ENCODE peak calls at places on chromosomes 11 and 22, in five cellular contexts. One of them, this sample, is unnamed.

GRCh38 chr22:30288414-30289125 is 735 bp downstream of the CASTOR1 start:
- DNase-seq in mesendoderm: peak
- DNase-seq in colonic mucosa: no peak
- DNase-seq in NT2/D1: no peak
- DNase-seq in IMR-90: no peak
- DNase-seq in this sample: no peak

GRCh38 chr22:48939441-48940265 is 888.0 kb downstream of the BRD1 start:
- DNase-seq in mesendoderm: no peak
- DNase-seq in colonic mucosa: peak
- DNase-seq in NT2/D1: no peak
- DNase-seq in IMR-90: no peak
- DNase-seq in this sample: no peak

GRCh38 chr11:10858505-10859360 is 880 bp upstream of the ZBED5 start:
- DNase-seq in mesendoderm: peak
- DNase-seq in colonic mucosa: peak
- DNase-seq in NT2/D1: peak
- DNase-seq in IMR-90: peak
- DNase-seq in this sample: no peak

GRCh38 chr11:16365456-16366355 is 9.4 kb upstream of the SOX6 start:
- DNase-seq in mesendoderm: no peak
- DNase-seq in colonic mucosa: no peak
- DNase-seq in NT2/D1: no peak
- DNase-seq in IMR-90: peak
- DNase-seq in this sample: no peak

GRCh38 chr11:15223318-15223717 is 108.6 kb downstream of the INSC start:
- DNase-seq in mesendoderm: no peak
- DNase-seq in colonic mucosa: no peak
- DNase-seq in NT2/D1: no peak
- DNase-seq in IMR-90: peak
- DNase-seq in this sample: no peak

GRCh38 chr22:36339171-36340065 is 48.3 kb downstream of the MYH9 start:
- DNase-seq in mesendoderm: no peak
- DNase-seq in colonic mucosa: no peak
- DNase-seq in NT2/D1: no peak
- DNase-seq in IMR-90: peak
- DNase-seq in this sample: no peak

GRCh38 chr11:57560146-57560545 is 7.3 kb downstream of the UBE2L6 start:
- DNase-seq in mesendoderm: no peak
- DNase-seq in colonic mucosa: no peak
- DNase-seq in NT2/D1: no peak
- DNase-seq in IMR-90: no peak
- DNase-seq in this sample: no peak

GRCh38 chr22:40975346-40975745 is 24.2 kb downstream of the RBX1 start:
- DNase-seq in mesendoderm: no peak
- DNase-seq in colonic mucosa: no peak
- DNase-seq in NT2/D1: no peak
- DNase-seq in IMR-90: no peak
- DNase-seq in this sample: no peak

GRCh38 chr22:22391543-22391942 is 117.0 kb downstream of the ZNF280B start:
- DNase-seq in mesendoderm: no peak
- DNase-seq in colonic mucosa: no peak
- DNase-seq in NT2/D1: no peak
- DNase-seq in IMR-90: no peak
- DNase-seq in this sample: no peak

GRCh38 chr22:43207849-43208702 is 21.1 kb upstream of the TTLL12 start:
- DNase-seq in mesendoderm: no peak
- DNase-seq in colonic mucosa: no peak
- DNase-seq in NT2/D1: no peak
- DNase-seq in IMR-90: no peak
- DNase-seq in this sample: no peak

GRCh38 chr11:7544021-7544420 is 30.2 kb downstream of the PPFIBP2 start:
- DNase-seq in mesendoderm: no peak
- DNase-seq in colonic mucosa: no peak
- DNase-seq in NT2/D1: no peak
- DNase-seq in IMR-90: no peak
- DNase-seq in this sample: no peak

GRCh38 chr11:11416502-11416901 is 63.5 kb upstream of the CSNK2A3 start:
- DNase-seq in mesendoderm: no peak
- DNase-seq in colonic mucosa: no peak
- DNase-seq in NT2/D1: no peak
- DNase-seq in IMR-90: peak
- DNase-seq in this sample: no peak

GRCh38 chr22:38309614-38310517 is 7.4 kb downstream of the CSNK1E start:
- DNase-seq in mesendoderm: no peak
- DNase-seq in colonic mucosa: no peak
- DNase-seq in NT2/D1: no peak
- DNase-seq in IMR-90: no peak
- DNase-seq in this sample: no peak

GRCh38 chr22:42320463-42321416 is 50.3 kb upstream of the TCF20 start:
- DNase-seq in mesendoderm: no peak
- DNase-seq in colonic mucosa: peak
- DNase-seq in NT2/D1: no peak
- DNase-seq in IMR-90: no peak
- DNase-seq in this sample: no peak

GRCh38 chr11:64286801-64287159 is 1.1 kb downstream of the GPR137 start:
- DNase-seq in mesendoderm: no peak
- DNase-seq in colonic mucosa: no peak
- DNase-seq in NT2/D1: no peak
- DNase-seq in IMR-90: no peak
- DNase-seq in this sample: no peak

GRCh38 chr11:68145120-68145866 is 24.1 kb upstream of the CHKA start:
- DNase-seq in mesendoderm: no peak
- DNase-seq in colonic mucosa: no peak
- DNase-seq in NT2/D1: no peak
- DNase-seq in IMR-90: no peak
- DNase-seq in this sample: no peak

GRCh38 chr11:94602430-94603372 is 35.5 kb downstream of the PIWIL4 start:
- DNase-seq in mesendoderm: peak
- DNase-seq in colonic mucosa: no peak
- DNase-seq in NT2/D1: peak
- DNase-seq in IMR-90: peak
- DNase-seq in this sample: no peak

GRCh38 chr11:47991894-47992293 is 11.5 kb downstream of the PTPRJ start:
- DNase-seq in mesendoderm: no peak
- DNase-seq in colonic mucosa: no peak
- DNase-seq in NT2/D1: no peak
- DNase-seq in IMR-90: no peak
- DNase-seq in this sample: no peak

GRCh38 chr11:116507016-116507415 is 265.8 kb downstream of the BUD13 start:
- DNase-seq in mesendoderm: no peak
- DNase-seq in colonic mucosa: no peak
- DNase-seq in NT2/D1: no peak
- DNase-seq in IMR-90: no peak
- DNase-seq in this sample: no peak

GRCh38 chr22:30856699-30857098 is 111.9 kb downstream of the MORC2 start:
- DNase-seq in mesendoderm: no peak
- DNase-seq in colonic mucosa: peak
- DNase-seq in NT2/D1: no peak
- DNase-seq in IMR-90: no peak
- DNase-seq in this sample: no peak

GRCh38 chr22:40009231-40009769 is 14.5 kb downstream of the FAM83F start:
- DNase-seq in mesendoderm: peak
- DNase-seq in colonic mucosa: peak
- DNase-seq in NT2/D1: peak
- DNase-seq in IMR-90: peak
- DNase-seq in this sample: no peak

GRCh38 chr11:122113836-122114235 is 2.2 kb downstream of the BLID start:
- DNase-seq in mesendoderm: no peak
- DNase-seq in colonic mucosa: no peak
- DNase-seq in NT2/D1: no peak
- DNase-seq in IMR-90: peak
- DNase-seq in this sample: no peak

GRCh38 chr22:47195156-47195675 is 432.8 kb downstream of the TBC1D22A start:
- DNase-seq in mesendoderm: no peak
- DNase-seq in colonic mucosa: peak
- DNase-seq in NT2/D1: no peak
- DNase-seq in IMR-90: no peak
- DNase-seq in this sample: no peak

GRCh38 chr11:104106136-104106754 is 57.7 kb downstream of the PDGFD start:
- DNase-seq in mesendoderm: no peak
- DNase-seq in colonic mucosa: no peak
- DNase-seq in NT2/D1: no peak
- DNase-seq in IMR-90: peak
- DNase-seq in this sample: no peak

GRCh38 chr22:23419931-23420330 is 160.2 kb downstream of the IGLL1 start:
- DNase-seq in mesendoderm: no peak
- DNase-seq in colonic mucosa: no peak
- DNase-seq in NT2/D1: no peak
- DNase-seq in IMR-90: no peak
- DNase-seq in this sample: no peak

GRCh38 chr22:37604875-37605274 is 3.8 kb upstream of the GGA1 start:
- DNase-seq in mesendoderm: no peak
- DNase-seq in colonic mucosa: peak
- DNase-seq in NT2/D1: no peak
- DNase-seq in IMR-90: no peak
- DNase-seq in this sample: no peak

GRCh38 chr11:118401880-118402590 is 629 bp downstream of the ATP5MG start:
- DNase-seq in mesendoderm: peak
- DNase-seq in colonic mucosa: no peak
- DNase-seq in NT2/D1: no peak
- DNase-seq in IMR-90: peak
- DNase-seq in this sample: no peak

GRCh38 chr11:59801981-59802638 is 8.5 kb downstream of the MRPL16 start:
- DNase-seq in mesendoderm: peak
- DNase-seq in colonic mucosa: no peak
- DNase-seq in NT2/D1: no peak
- DNase-seq in IMR-90: peak
- DNase-seq in this sample: no peak

GRCh38 chr11:68007498-68008380 is 2.4 kb upstream of the ALDH3B1 start:
- DNase-seq in mesendoderm: no peak
- DNase-seq in colonic mucosa: no peak
- DNase-seq in NT2/D1: no peak
- DNase-seq in IMR-90: no peak
- DNase-seq in this sample: no peak

GRCh38 chr22:46761017-46761416 is 1.4 kb upstream of the TBC1D22A start:
- DNase-seq in mesendoderm: no peak
- DNase-seq in colonic mucosa: no peak
- DNase-seq in NT2/D1: no peak
- DNase-seq in IMR-90: no peak
- DNase-seq in this sample: no peak

GRCh38 chr22:47597041-47597440 is 834.6 kb downstream of the TBC1D22A start:
- DNase-seq in mesendoderm: no peak
- DNase-seq in colonic mucosa: no peak
- DNase-seq in NT2/D1: no peak
- DNase-seq in IMR-90: no peak
- DNase-seq in this sample: no peak

GRCh38 chr11:121067453-121067852 is 33.6 kb upstream of the TECTA start:
- DNase-seq in mesendoderm: no peak
- DNase-seq in colonic mucosa: no peak
- DNase-seq in NT2/D1: no peak
- DNase-seq in IMR-90: peak
- DNase-seq in this sample: no peak

GRCh38 chr11:66388746-66389386 is 17.3 kb upstream of the SLC29A2 start:
- DNase-seq in mesendoderm: peak
- DNase-seq in colonic mucosa: peak
- DNase-seq in NT2/D1: peak
- DNase-seq in IMR-90: peak
- DNase-seq in this sample: no peak

DNA sequence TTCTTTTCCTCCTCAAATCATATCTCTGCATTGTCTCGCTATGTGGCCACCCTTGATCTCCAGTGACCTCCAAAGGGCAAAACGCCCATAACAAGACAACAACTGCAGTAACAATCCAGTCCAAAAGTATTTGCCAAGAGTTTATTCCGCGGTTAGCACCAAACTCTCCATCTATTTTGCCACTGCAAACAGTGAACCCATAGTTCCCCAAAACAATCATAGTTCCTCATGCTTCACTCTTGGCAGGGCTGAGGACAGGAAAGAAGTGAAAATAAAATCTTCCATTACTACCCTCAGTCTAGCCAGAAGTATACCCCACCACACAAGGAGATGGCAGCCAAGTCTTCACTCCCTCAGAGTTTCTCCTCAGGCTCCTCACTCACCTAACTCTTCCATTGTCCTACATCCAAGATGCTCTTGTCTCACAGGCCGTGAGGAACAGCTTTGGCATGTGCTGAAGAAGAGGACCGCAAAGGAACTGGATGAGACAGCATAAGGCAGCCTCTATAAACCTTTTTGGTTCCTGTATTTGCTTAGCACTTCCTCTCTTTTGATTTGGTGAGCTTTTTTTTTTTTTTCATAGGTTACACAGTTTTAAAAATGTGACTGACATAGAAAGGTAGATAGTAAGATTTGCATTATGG is at the start of gene LPXN:
- DNase-seq in mesendoderm: no peak
- DNase-seq in colonic mucosa: no peak
- DNase-seq in NT2/D1: no peak
- DNase-seq in IMR-90: peak
- DNase-seq in this sample: no peak
- H3K9ac ChIP-seq in mesendoderm: no peak
- H3K9ac ChIP-seq in colonic mucosa: peak
- H3K9ac ChIP-seq in NT2/D1: peak
- H3K9ac ChIP-seq in IMR-90: peak
- H3K9ac ChIP-seq in this sample: peak

GRCh38 chr22:25816522-25817059 is 74.6 kb downstream of the MYO18B start:
- DNase-seq in mesendoderm: no peak
- DNase-seq in colonic mucosa: no peak
- DNase-seq in NT2/D1: no peak
- DNase-seq in IMR-90: no peak
- DNase-seq in this sample: no peak
- H3K9ac ChIP-seq in mesendoderm: no peak
- H3K9ac ChIP-seq in colonic mucosa: no peak
- H3K9ac ChIP-seq in NT2/D1: no peak
- H3K9ac ChIP-seq in IMR-90: no peak
- H3K9ac ChIP-seq in this sample: no peak

DNA sequence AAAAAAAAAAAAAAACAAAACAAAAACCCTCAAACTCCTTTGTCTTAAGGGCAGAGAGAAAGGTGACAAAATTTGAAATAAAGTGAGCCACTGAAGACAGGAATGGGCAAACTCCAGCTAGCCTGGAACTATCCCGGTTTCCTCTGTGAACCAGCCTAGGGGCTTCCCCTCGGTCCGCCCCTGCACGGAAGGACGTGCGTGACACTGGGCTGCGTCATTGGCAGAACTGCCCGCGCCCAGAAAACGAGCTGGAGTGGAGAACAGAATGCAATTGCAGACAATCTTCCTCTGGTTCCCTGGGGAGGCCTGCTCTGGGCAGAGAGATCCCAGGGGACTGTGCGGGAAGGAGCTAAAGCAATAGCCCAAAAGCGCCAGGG is 628 bp downstream of the RAB38 start:
- DNase-seq in mesendoderm: peak
- DNase-seq in colonic mucosa: peak
- DNase-seq in NT2/D1: no peak
- DNase-seq in IMR-90: peak
- DNase-seq in this sample: peak
- H3K9ac ChIP-seq in mesendoderm: peak
- H3K9ac ChIP-seq in colonic mucosa: peak
- H3K9ac ChIP-seq in NT2/D1: peak
- H3K9ac ChIP-seq in IMR-90: peak
- H3K9ac ChIP-seq in this sample: no peak

DNA sequence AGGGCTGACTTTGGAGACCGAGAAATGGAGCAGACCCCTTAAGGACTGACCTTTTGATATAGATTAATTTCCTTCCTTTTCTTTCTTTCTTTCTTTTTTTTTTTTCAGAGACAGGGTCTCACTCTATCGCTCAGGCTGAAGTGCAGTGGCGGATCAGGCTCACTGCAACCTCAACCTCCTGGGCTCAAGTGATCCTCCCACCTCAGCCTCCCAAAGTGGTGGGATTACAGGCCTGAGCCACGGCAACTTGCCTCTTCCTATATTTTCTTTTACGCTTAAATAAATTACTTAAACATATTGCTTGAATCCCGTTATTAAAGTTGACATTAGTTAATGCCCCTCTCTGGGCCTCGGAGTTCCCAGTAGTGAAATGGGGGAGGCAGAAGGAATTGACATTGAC is 350 bp upstream of the KCTD14 start:
- DNase-seq in mesendoderm: no peak
- DNase-seq in colonic mucosa: no peak
- DNase-seq in NT2/D1: no peak
- DNase-seq in IMR-90: no peak
- DNase-seq in this sample: no peak
- H3K9ac ChIP-seq in mesendoderm: peak
- H3K9ac ChIP-seq in colonic mucosa: peak
- H3K9ac ChIP-seq in NT2/D1: peak
- H3K9ac ChIP-seq in IMR-90: no peak
- H3K9ac ChIP-seq in this sample: no peak

This sample was measured in SK-N-MC.